ENCODE peak calls at places on chromosomes 3 and 15, in seven cellular contexts. M is AG10803, D is progenitor cell of endocrine pancreas, R is A549, T is upper lobe of right lung, O is B cell, S is endothelial cell. X is an unnamed sample.

GRCh38 chr15:83670628-83671027 is 16.7 kb downstream of the ADAMTSL3 start:
- DNase-seq in O (no peak), M (no peak), D (no peak), S (no peak), R (no peak), T (no peak), X (no peak)

GRCh38 chr3:114649331-114649730 is 355.5 kb downstream of the TIGIT start:
- DNase-seq in S (no peak), M (peak; percentile 54), O (no peak), T (no peak), R (peak; percentile 54), D (no peak), X (no peak)

GRCh38 chr3:129827765-129828164 is 65.7 kb downstream of the TMCC1 start:
- DNase-seq in M (no peak), S (no peak), R (no peak), T (no peak), O (peak; percentile 60), D (no peak), X (peak; percentile 64)

GRCh38 chr3:153621988-153622387 is 460.0 kb downstream of the RAP2B start:
- DNase-seq in D (no peak), R (no peak), M (no peak), O (peak; percentile 1), S (no peak), T (no peak), X (peak; percentile 35)

GRCh38 chr15:40306908-40307307 is 827 bp downstream of the PLCB2 start:
- DNase-seq in O (no peak), D (no peak), M (no peak), S (no peak), R (no peak), T (peak; percentile 47), X (peak; percentile 18)

GRCh38 chr3:196557236-196557635 is 11.1 kb downstream of the WDR53 start:
- DNase-seq in T (no peak), D (no peak), O (no peak), M (no peak), R (no peak), S (no peak), X (no peak)

GRCh38 chr15:78249131-78249530 is 14.8 kb upstream of the ACSBG1 start:
- DNase-seq in T (no peak), R (no peak), D (no peak), M (no peak), O (no peak), S (no peak), X (no peak)

GRCh38 chr3:123788706-123789105 is 95.4 kb downstream of the MYLK start:
- DNase-seq in D (no peak), M (no peak), T (no peak), S (no peak), R (no peak), O (no peak), X (no peak)

GRCh38 chr3:23740517-23741402 is 65.0 kb upstream of the UBE2E1 start:
- DNase-seq in S (no peak), R (peak; percentile 95), M (no peak), T (no peak), O (no peak), D (no peak), X (peak; percentile 85)

GRCh38 chr3:36166477-36166876 is 213.8 kb upstream of the STAC start:
- DNase-seq in D (no peak), T (no peak), O (no peak), R (peak; percentile 59), S (no peak), M (peak; percentile 73), X (no peak)

GRCh38 chr3:184145120-184145524 is 10.0 kb downstream of the EIF2B5 start:
- DNase-seq in D (no peak), T (peak; percentile 66), S (peak; percentile 28), M (peak; percentile 48), O (peak; percentile 47), R (peak; percentile 62), X (peak; percentile 61)

GRCh38 chr3:170493712-170494182 is 75.1 kb downstream of the CLDN11 start:
- DNase-seq in D (no peak), O (no peak), S (no peak), M (peak; percentile 88), R (peak; percentile 52), T (no peak), X (no peak)

GRCh38 chr3:32109256-32109655 is 2.8 kb downstream of the GPD1L start:
- DNase-seq in O (no peak), R (no peak), T (peak; percentile 92), M (peak; percentile 73), S (no peak), D (no peak), X (no peak)

GRCh38 chr3:124792341-124793034 is 62.2 kb downstream of the UMPS start:
- DNase-seq in S (no peak), T (no peak), M (peak; percentile 59), O (no peak), D (no peak), R (no peak), X (no peak)

GRCh38 chr3:52094591-52095485 is 38.5 kb upstream of the DUSP7 start:
- DNase-seq in S (no peak), T (peak; percentile 46), M (no peak), R (no peak), D (no peak), O (no peak), X (no peak)
- TF ChIP-seq CTCF in S (no peak), T (no peak), M (no peak), R (no peak), D (no peak), O (no peak), X (no peak)

GRCh38 chr3:102192575-102192974 is 242.2 kb upstream of the ZPLD1 start:
- DNase-seq in M (no peak), O (no peak), D (no peak), T (no peak), S (no peak), R (no peak), X (no peak)

GRCh38 chr3:102195198-102195948 is 239.4 kb upstream of the ZPLD1 start:
- DNase-seq in D (no peak), O (no peak), S (no peak), T (peak; percentile 68), M (no peak), R (peak; percentile 44), X (no peak)

GRCh38 chr3:102194760-102195159 is 240.1 kb upstream of the ZPLD1 start:
- DNase-seq in M (no peak), T (no peak), D (no peak), R (no peak), S (no peak), O (no peak), X (no peak)

GRCh38 chr3:102193255-102193654 is 241.6 kb upstream of the ZPLD1 start:
- DNase-seq in D (no peak), S (no peak), O (no peak), T (no peak), M (no peak), R (no peak), X (no peak)

DNA sequence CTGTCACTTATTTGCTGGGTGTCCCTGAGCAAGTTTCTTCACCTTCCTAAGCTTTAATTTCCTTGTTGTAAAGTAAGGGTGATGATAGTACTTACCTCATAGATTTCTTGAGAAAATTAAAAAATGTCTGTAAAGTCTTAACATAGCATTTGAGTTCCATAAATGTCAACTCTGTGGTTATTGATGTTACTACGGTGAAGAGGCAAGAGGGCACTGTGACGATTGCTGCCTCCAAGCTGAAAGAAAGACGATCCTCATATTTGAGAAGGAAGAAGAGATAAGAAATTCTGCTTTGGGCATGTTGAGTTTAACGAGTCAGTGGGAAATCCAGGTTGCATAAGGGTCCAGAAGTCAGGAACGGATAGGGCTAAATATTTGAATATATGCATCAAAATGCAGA is 240.8 kb upstream of the ZPLD1 start:
- DNase-seq in S (no peak), D (no peak), R (no peak), O (no peak), M (no peak), T (no peak), X (no peak)
- TF ChIP-seq CTCF in S (no peak), D (no peak), R (no peak), O (no peak), M (no peak), T (no peak), X (no peak)

DNA sequence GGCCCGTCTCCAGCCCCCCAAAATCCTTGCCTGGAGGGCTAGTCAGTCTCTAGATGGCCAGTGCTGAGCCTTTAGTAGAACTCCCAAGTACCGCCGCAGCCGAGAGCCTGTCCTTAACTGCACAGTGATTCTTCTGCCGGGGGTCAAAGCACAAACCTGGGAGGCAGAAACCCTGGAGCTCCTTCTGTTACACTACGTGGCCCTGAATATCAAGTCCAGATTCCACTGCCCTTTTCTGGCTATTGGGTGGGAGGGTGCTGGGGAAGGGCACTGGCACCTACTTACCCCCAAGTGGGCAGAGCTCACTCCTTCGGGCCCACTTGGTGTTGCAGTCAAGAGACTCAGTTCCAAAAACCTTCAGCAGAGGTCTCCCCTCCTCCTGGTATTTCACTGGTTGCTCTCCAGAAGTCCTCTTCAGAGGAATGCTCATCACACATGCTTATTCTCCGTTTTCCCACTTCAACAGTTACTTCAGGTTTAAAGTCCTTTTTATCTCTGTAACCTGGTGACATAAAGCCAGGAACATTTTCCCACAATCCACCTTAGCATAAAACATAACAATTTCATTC is 10.8 kb downstream of the PDHB start:
- DNase-seq in M (peak; percentile 35), O (no peak), D (no peak), R (peak; percentile 51), S (no peak), T (no peak), X (no peak)
- TF ChIP-seq CTCF in M (peak; percentile 45), O (no peak), D (no peak), R (peak; percentile 33), S (no peak), T (peak; percentile 27), X (no peak)

GRCh38 chr15:29596266-29596665 is 226.0 kb downstream of the TJP1 start:
- DNase-seq in S (no peak), D (no peak), R (no peak), M (no peak), T (no peak), O (no peak), X (no peak)
- TF ChIP-seq CTCF in S (peak; percentile 28), D (no peak), R (no peak), M (no peak), T (no peak), O (no peak), X (no peak)

GRCh38 chr3:69276884-69277283 is 109.0 kb downstream of the FRMD4B start:
- DNase-seq in S (no peak), M (no peak), D (no peak), O (no peak), R (no peak), T (no peak), X (no peak)

GRCh38 chr3:69283496-69283895 is 102.4 kb downstream of the FRMD4B start:
- DNase-seq in M (no peak), S (no peak), T (no peak), D (no peak), R (no peak), O (no peak), X (no peak)

GRCh38 chr3:69283913-69284312 is 102.0 kb downstream of the FRMD4B start:
- DNase-seq in S (no peak), T (no peak), M (no peak), D (no peak), O (no peak), R (no peak), X (no peak)

DNA sequence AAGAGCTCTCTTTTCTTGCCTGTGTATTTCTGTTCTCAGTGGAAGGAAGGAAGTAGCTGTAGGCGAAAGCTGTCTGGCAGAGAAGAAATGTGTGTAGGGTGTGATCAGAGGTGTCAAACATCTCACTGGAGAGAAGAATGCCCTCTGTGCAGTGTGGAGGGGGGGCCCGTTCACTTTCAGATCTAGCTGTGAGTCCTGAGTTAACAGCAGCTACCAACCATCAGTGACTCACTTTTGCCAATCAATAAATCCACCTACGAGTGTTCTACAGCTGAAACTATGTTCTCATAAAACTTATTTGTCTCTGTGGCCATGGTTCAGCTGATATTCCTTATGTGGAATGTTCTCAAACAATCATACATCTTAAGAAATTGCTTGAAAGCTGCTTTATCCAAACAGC is 103.7 kb downstream of the FRMD4B start:
- DNase-seq in T (no peak), D (no peak), O (no peak), S (no peak), M (no peak), R (no peak), X (peak; percentile 92)
- TF ChIP-seq CTCF in T (no peak), D (no peak), O (no peak), S (no peak), M (no peak), R (no peak), X (no peak)